ENCODE peak calls at places on chromosomes 7 and 10, in ten cellular contexts. One of them, this sample, is unnamed.

GRCh38 chr7:116674508-116675173 is 2.6 kb downstream of the MET start:
- DNase-seq in lower lobe of right lung: no peak
- DNase-seq in neural crest cell: no peak
- DNase-seq in stimulated activated CD8-positive, alpha-beta memory T cell treated with anti-CD3 and anti-CD28 coated beads, Interleukin-4, amount 100 ng/mL, for 24 hours: no peak
- DNase-seq in cardiac septum: no peak
- DNase-seq in kidney glomerular epithelial cell: peak
- DNase-seq in mesenchymal stem cell: peak
- DNase-seq in left lobe of liver: no peak
- DNase-seq in activated B cell treated with CpG ODN at 0.5 μM for 24 hours: no peak
- DNase-seq in prostate gland: no peak
- DNase-seq in this sample: no peak

GRCh38 chr7:159105845-159106614 is 38.6 kb downstream of the VIPR2 start:
- DNase-seq in cardiac septum: peak
- DNase-seq in lower lobe of right lung: no peak
- DNase-seq in left lobe of liver: no peak
- DNase-seq in mesenchymal stem cell: no peak
- DNase-seq in stimulated activated CD8-positive, alpha-beta memory T cell treated with anti-CD3 and anti-CD28 coated beads, Interleukin-4, amount 100 ng/mL, for 24 hours: no peak
- DNase-seq in prostate gland: no peak
- DNase-seq in activated B cell treated with CpG ODN at 0.5 μM for 24 hours: no peak
- DNase-seq in kidney glomerular epithelial cell: no peak
- DNase-seq in neural crest cell: no peak
- DNase-seq in this sample: peak

GRCh38 chr7:5773661-5774086 is 7.8 kb downstream of the RNF216 start:
- DNase-seq in lower lobe of right lung: no peak
- DNase-seq in prostate gland: no peak
- DNase-seq in left lobe of liver: no peak
- DNase-seq in kidney glomerular epithelial cell: peak
- DNase-seq in cardiac septum: no peak
- DNase-seq in stimulated activated CD8-positive, alpha-beta memory T cell treated with anti-CD3 and anti-CD28 coated beads, Interleukin-4, amount 100 ng/mL, for 24 hours: no peak
- DNase-seq in activated B cell treated with CpG ODN at 0.5 μM for 24 hours: no peak
- DNase-seq in mesenchymal stem cell: peak
- DNase-seq in neural crest cell: no peak
- DNase-seq in this sample: no peak

GRCh38 chr7:417625-417889 is 102.1 kb downstream of the PDGFA start:
- DNase-seq in cardiac septum: no peak
- DNase-seq in mesenchymal stem cell: no peak
- DNase-seq in left lobe of liver: no peak
- DNase-seq in activated B cell treated with CpG ODN at 0.5 μM for 24 hours: no peak
- DNase-seq in neural crest cell: no peak
- DNase-seq in lower lobe of right lung: no peak
- DNase-seq in kidney glomerular epithelial cell: no peak
- DNase-seq in prostate gland: no peak
- DNase-seq in stimulated activated CD8-positive, alpha-beta memory T cell treated with anti-CD3 and anti-CD28 coated beads, Interleukin-4, amount 100 ng/mL, for 24 hours: no peak
- DNase-seq in this sample: peak

GRCh38 chr10:69160809-69161225 is 19.2 kb upstream of the SUPV3L1 start:
- DNase-seq in lower lobe of right lung: no peak
- DNase-seq in left lobe of liver: no peak
- DNase-seq in activated B cell treated with CpG ODN at 0.5 μM for 24 hours: no peak
- DNase-seq in prostate gland: no peak
- DNase-seq in stimulated activated CD8-positive, alpha-beta memory T cell treated with anti-CD3 and anti-CD28 coated beads, Interleukin-4, amount 100 ng/mL, for 24 hours: no peak
- DNase-seq in mesenchymal stem cell: peak
- DNase-seq in neural crest cell: no peak
- DNase-seq in cardiac septum: no peak
- DNase-seq in kidney glomerular epithelial cell: peak
- DNase-seq in this sample: no peak

GRCh38 chr10:60000747-60001146 is 94.4 kb upstream of the CCDC6 start:
- DNase-seq in left lobe of liver: no peak
- DNase-seq in prostate gland: no peak
- DNase-seq in lower lobe of right lung: no peak
- DNase-seq in stimulated activated CD8-positive, alpha-beta memory T cell treated with anti-CD3 and anti-CD28 coated beads, Interleukin-4, amount 100 ng/mL, for 24 hours: no peak
- DNase-seq in activated B cell treated with CpG ODN at 0.5 μM for 24 hours: no peak
- DNase-seq in kidney glomerular epithelial cell: no peak
- DNase-seq in cardiac septum: no peak
- DNase-seq in neural crest cell: no peak
- DNase-seq in mesenchymal stem cell: no peak
- DNase-seq in this sample: no peak

GRCh38 chr7:66921396-66921917 is 432 bp downstream of the TMEM248 start:
- DNase-seq in prostate gland: peak
- DNase-seq in neural crest cell: peak
- DNase-seq in cardiac septum: no peak
- DNase-seq in activated B cell treated with CpG ODN at 0.5 μM for 24 hours: peak
- DNase-seq in mesenchymal stem cell: peak
- DNase-seq in left lobe of liver: peak
- DNase-seq in stimulated activated CD8-positive, alpha-beta memory T cell treated with anti-CD3 and anti-CD28 coated beads, Interleukin-4, amount 100 ng/mL, for 24 hours: no peak
- DNase-seq in kidney glomerular epithelial cell: no peak
- DNase-seq in lower lobe of right lung: no peak
- DNase-seq in this sample: peak

GRCh38 chr7:86643478-86644281 is at the start of gene GRM3:
- DNase-seq in left lobe of liver: no peak
- DNase-seq in neural crest cell: peak
- DNase-seq in activated B cell treated with CpG ODN at 0.5 μM for 24 hours: no peak
- DNase-seq in cardiac septum: no peak
- DNase-seq in stimulated activated CD8-positive, alpha-beta memory T cell treated with anti-CD3 and anti-CD28 coated beads, Interleukin-4, amount 100 ng/mL, for 24 hours: no peak
- DNase-seq in mesenchymal stem cell: no peak
- DNase-seq in prostate gland: no peak
- DNase-seq in lower lobe of right lung: peak
- DNase-seq in kidney glomerular epithelial cell: no peak
- DNase-seq in this sample: no peak